ENCODE peak calls at places on chromosomes 6 and 20, in four cellular contexts. Y is esophagus squamous epithelium, D is right atrium auricular region, W is ovary. P is an unnamed sample.

GRCh38 chr20:11467436-11467835 is 450.3 kb upstream of the BTBD3 start:
- DNase-seq in D (no peak), W (no peak), Y (no peak), P (no peak)

GRCh38 chr6:69693749-69694148 is 103.1 kb downstream of the LMBRD1 start:
- DNase-seq in D (no peak), Y (no peak), W (no peak), P (no peak)

GRCh38 chr20:62728028-62728780 is 19.6 kb downstream of the NTSR1 start:
- DNase-seq in Y (no peak), D (no peak), W (no peak), P (no peak)

GRCh38 chr20:53128024-53128423 is 155.9 kb downstream of the TSHZ2 start:
- DNase-seq in Y (no peak), D (no peak), W (no peak), P (no peak)

GRCh38 chr6:128599036-128599435 is 78.6 kb upstream of the PTPRK start:
- DNase-seq in W (no peak), D (no peak), Y (no peak), P (no peak)

GRCh38 chr6:119479860-119480655 is 130.5 kb upstream of the MAN1A1 start:
- DNase-seq in Y (no peak), W (no peak), D (no peak), P (no peak)

GRCh38 chr6:45424628-45424955 is 46.9 kb upstream of the SUPT3H start:
- DNase-seq in W (no peak), D (no peak), Y (no peak), P (no peak)

GRCh38 chr6:38095054-38095453 is 275.5 kb downstream of the ZFAND3 start:
- DNase-seq in Y (no peak), D (no peak), W (no peak), P (no peak)

GRCh38 chr6:139296927-139297326 is 5.1 kb upstream of the TXLNB start:
- DNase-seq in Y (no peak), D (no peak), W (no peak), P (no peak)

GRCh38 chr20:63553933-63554290 is at the start of gene FNDC11:
- DNase-seq in D (no peak), W (no peak), Y (no peak), P (peak; percentile 78)

GRCh38 chr6:134347916-134348805 is 30.2 kb upstream of the SGK1 start:
- DNase-seq in Y (no peak), D (peak; percentile 80), W (peak; percentile 42), P (no peak)

GRCh38 chr6:166005401-166005845 is 162.2 kb downstream of the TBXT start:
- DNase-seq in Y (no peak), D (peak; percentile 75), W (peak; percentile 77), P (no peak)

GRCh38 chr6:89530982-89531381 is 98.0 kb downstream of the ANKRD6 start:
- DNase-seq in W (no peak), Y (no peak), D (no peak), P (no peak)

GRCh38 chr6:21578523-21578922 is 15.0 kb upstream of the SOX4 start:
- DNase-seq in Y (no peak), W (no peak), D (no peak), P (no peak)

GRCh38 chr20:2010533-2010932 is 16.7 kb upstream of the PDYN start:
- DNase-seq in Y (no peak), D (no peak), W (no peak), P (no peak)

GRCh38 chr6:148999921-149000589 is 253.2 kb downstream of the UST start:
- DNase-seq in Y (no peak), W (peak; percentile 88), D (peak; percentile 83), P (no peak)

GRCh38 chr20:31815408-31816188 is 3.6 kb upstream of the MYLK2 start:
- DNase-seq in D (no peak), Y (no peak), W (no peak), P (no peak)

GRCh38 chr20:18288748-18289705 is 700 bp downstream of the ZNF133 start:
- DNase-seq in D (no peak), Y (no peak), W (no peak), P (no peak)

GRCh38 chr6:100464910-100465700 is at the start of gene SIM1:
- DNase-seq in Y (no peak), W (no peak), D (no peak), P (no peak)
- H3K9me3 ChIP-seq in Y (no peaks in the 10 kb centered on the region), W (no peaks in the 10 kb centered on the region), D (no peaks in the 10 kb centered on the region), P (no peaks in the 10 kb centered on the region)

GRCh38 chr6:12028194-12028593 is 16.1 kb downstream of the HIVEP1 start:
- DNase-seq in D (no peak), W (no peak), Y (no peak), P (no peak)
- H3K9me3 ChIP-seq in D (no peaks in the 10 kb centered on the region), W (no peaks in the 10 kb centered on the region), Y (no peaks in the 10 kb centered on the region), P (no peaks in the 10 kb centered on the region)

DNA sequence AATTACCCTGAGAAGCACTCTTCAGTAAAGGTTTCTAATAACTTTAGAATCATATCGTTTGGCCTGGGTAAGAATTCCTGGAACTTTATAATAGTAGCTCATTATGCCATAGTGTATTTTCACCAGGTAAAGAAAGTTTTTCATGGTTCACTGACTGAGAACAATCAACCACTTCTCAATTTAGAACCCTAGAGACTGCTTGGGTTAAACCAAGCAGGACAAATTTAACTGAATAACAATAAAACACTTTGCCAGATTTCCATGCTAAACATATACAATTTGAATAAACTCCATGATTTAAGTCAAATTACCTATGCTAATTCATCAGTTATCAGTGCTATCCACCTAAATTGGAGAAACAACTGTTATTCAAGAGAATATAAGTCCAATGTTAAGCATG is 99.4 kb downstream of the PLG start:
- DNase-seq in Y (no peak), D (no peak), W (no peak), P (no peak)
- H3K9me3 ChIP-seq in Y (no peaks in the 10 kb centered on the region), D (no peaks in the 10 kb centered on the region), W (no peaks in the 10 kb centered on the region), P (peaks cover 9% of the 10 kb centered on the region)

GRCh38 chr6:168045141-168045691 is 33.8 kb downstream of the FRMD1 start:
- DNase-seq in W (no peak), D (no peak), Y (no peak), P (peak; percentile 57)
- H3K9me3 ChIP-seq in W (no peaks in the 10 kb centered on the region), D (peaks cover 2% of the 10 kb centered on the region), Y (peaks cover under 1% of the 10 kb centered on the region), P (peaks cover 4% of the 10 kb centered on the region)

P was measured in upper lobe of right lung.